ENCODE peak calls at places on chromosomes 6 and 20, in nine cellular contexts. T, H, O, K, C, W, R, N and J are unnamed samples.

GRCh38 chr20:18645851-18646250 is 58.0 kb downstream of the DTD1 start:
- DNase-seq in T (no peak), H (no peak), O (no peak), K (no peak), C (no peak), W (no peak), R (no peak), N (no peak), J (no peak)

GRCh38 chr20:19438488-19438887 is 226.0 kb downstream of the SLC24A3 start:
- DNase-seq in T (no peak), H (no peak), O (no peak), K (no peak), C (no peak), W (no peak), R (no peak), N (no peak), J (no peak)

GRCh38 chr6:110180228-110181008 is at the start of gene CDC40:
- DNase-seq in T (peak), H (peak), O (no peak), K (no peak), C (no peak), W (peak), R (no peak), N (peak), J (no peak)

GRCh38 chr20:35252037-35252461 is 25.6 kb downstream of the MMP24 start:
- DNase-seq in T (no peak), H (no peak), O (no peak), K (no peak), C (no peak), W (no peak), R (no peak), N (no peak), J (no peak)

GRCh38 chr20:13220194-13220856 is 749 bp upstream of the ISM1 start:
- DNase-seq in T (peak), H (no peak), O (peak), K (peak), C (no peak), W (peak), R (peak), N (peak), J (no peak)

GRCh38 chr6:73870907-73871306 is 174.9 kb downstream of the CD109 start:
- DNase-seq in T (no peak), H (no peak), O (no peak), K (peak), C (no peak), W (no peak), R (no peak), N (no peak), J (no peak)

GRCh38 chr6:140909620-140910019 is 1223.1 kb upstream of the GJE1 start:
- DNase-seq in T (no peak), H (no peak), O (no peak), K (no peak), C (no peak), W (no peak), R (peak), N (no peak), J (no peak)

GRCh38 chr6:39321761-39322160 is 741 bp downstream of the KCNK16 start:
- DNase-seq in T (no peak), H (no peak), O (no peak), K (no peak), C (no peak), W (no peak), R (no peak), N (no peak), J (no peak)

GRCh38 chr6:105035299-105035698 is 78.4 kb downstream of the LIN28B start:
- DNase-seq in T (no peak), H (no peak), O (no peak), K (no peak), C (no peak), W (no peak), R (no peak), N (no peak), J (no peak)

GRCh38 chr6:125793280-125793679 is 2.5 kb downstream of the NCOA7 start:
- DNase-seq in T (no peak), H (no peak), O (no peak), K (no peak), C (no peak), W (no peak), R (peak), N (no peak), J (no peak)

GRCh38 chr6:106966671-106967522 is 7.6 kb downstream of the CD24 start:
- DNase-seq in T (no peak), H (no peak), O (no peak), K (no peak), C (no peak), W (no peak), R (no peak), N (no peak), J (no peak)

GRCh38 chr20:5781798-5782750 is 31.9 kb downstream of the SHLD1 start:
- DNase-seq in T (no peak), H (no peak), O (no peak), K (no peak), C (no peak), W (peak), R (no peak), N (peak), J (no peak)

GRCh38 chr6:116876635-116877611 is at the start of gene RFX6:
- DNase-seq in T (no peak), H (no peak), O (no peak), K (no peak), C (no peak), W (no peak), R (no peak), N (peak), J (no peak)

GRCh38 chr20:59221049-59221748 is 57.6 kb downstream of the ZNF831 start:
- DNase-seq in T (no peak), H (no peak), O (no peak), K (peak), C (no peak), W (no peak), R (no peak), N (no peak), J (no peak)

GRCh38 chr6:46484081-46484820 is 7.0 kb downstream of the RCAN2 start:
- DNase-seq in T (no peak), H (no peak), O (no peak), K (no peak), C (no peak), W (no peak), R (no peak), N (no peak), J (no peak)

GRCh38 chr6:4359108-4359710 is 223.8 kb upstream of the ECI2 start:
- DNase-seq in T (no peak), H (no peak), O (no peak), K (no peak), C (no peak), W (no peak), R (peak), N (no peak), J (no peak)

GRCh38 chr20:58714923-58715708 is 22.5 kb downstream of the NPEPL1 start:
- DNase-seq in T (no peak), H (no peak), O (no peak), K (no peak), C (no peak), W (no peak), R (no peak), N (no peak), J (peak)

GRCh38 chr6:168698923-168699322 is 257.9 kb downstream of the SMOC2 start:
- DNase-seq in T (no peak), H (no peak), O (no peak), K (no peak), C (no peak), W (no peak), R (no peak), N (no peak), J (no peak)

GRCh38 chr6:6942826-6943225 is 164.9 kb upstream of the RREB1 start:
- DNase-seq in T (no peak), H (peak), O (no peak), K (no peak), C (no peak), W (peak), R (no peak), N (no peak), J (no peak)

GRCh38 chr6:148203970-148204369 is 138.7 kb upstream of the SASH1 start:
- DNase-seq in T (peak), H (no peak), O (peak), K (no peak), C (no peak), W (no peak), R (no peak), N (no peak), J (no peak)

GRCh38 chr6:147567141-147567805 is 58.8 kb downstream of the SAMD5 start:
- DNase-seq in T (no peak), H (no peak), O (peak), K (peak), C (no peak), W (no peak), R (no peak), N (no peak), J (no peak)

GRCh38 chr20:58852559-58853271 is at the start of gene GNAS:
- DNase-seq in T (peak), H (no peak), O (peak), K (peak), C (no peak), W (no peak), R (peak), N (peak), J (peak)

GRCh38 chr6:2028457-2029038 is 216.9 kb downstream of the GMDS start:
- DNase-seq in T (no peak), H (no peak), O (no peak), K (no peak), C (no peak), W (no peak), R (no peak), N (no peak), J (no peak)

GRCh38 chr20:3193806-3194616 is 10.5 kb downstream of the DDRGK1 start:
- DNase-seq in T (no peak), H (no peak), O (no peak), K (no peak), C (no peak), W (no peak), R (no peak), N (no peak), J (no peak)

GRCh38 chr6:27091661-27092315 is 155.7 kb upstream of the PRSS16 start:
- DNase-seq in T (no peak), H (no peak), O (peak), K (peak), C (peak), W (no peak), R (peak), N (no peak), J (no peak)

GRCh38 chr20:61253264-61253639 is 1.2 kb downstream of the CDH4 start:
- DNase-seq in T (no peak), H (no peak), O (peak), K (no peak), C (no peak), W (no peak), R (no peak), N (peak), J (no peak)

GRCh38 chr6:112571486-112571885 is 224.4 kb downstream of the RFPL4B start:
- DNase-seq in T (no peak), H (peak), O (peak), K (no peak), C (no peak), W (no peak), R (peak), N (no peak), J (no peak)

DNA sequence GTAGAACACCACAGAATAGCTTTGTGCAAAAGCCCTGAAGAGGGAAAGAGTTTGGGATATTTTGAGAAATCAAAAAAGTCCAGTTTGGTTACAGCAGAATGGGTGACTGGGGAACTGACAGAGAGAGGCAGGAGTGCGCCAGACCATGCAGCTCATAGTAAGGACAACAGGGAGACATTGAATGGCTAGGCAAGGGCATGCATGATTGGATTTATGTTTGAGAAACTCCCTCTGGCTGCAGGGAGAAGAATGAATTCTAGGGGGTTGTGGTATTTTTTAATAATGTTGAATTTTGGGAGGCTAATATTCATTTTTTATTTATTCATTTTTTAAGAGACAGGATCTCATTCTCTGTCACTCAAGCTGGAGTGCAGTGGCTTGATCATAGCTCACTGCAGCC is 49.9 kb downstream of the TGM2 start:
- DNase-seq in T (no peak), H (no peak), O (no peak), K (no peak), C (no peak), W (no peak), R (no peak), N (no peak), J (no peak)
- TF ChIP-seq CTCF in T (no peak), H (no peak), O (peak), K (no peak), C (no peak), W (no peak), R (no peak), N (no peak), J (peak)

GRCh38 chr6:28982476-28983266 is 22.4 kb downstream of the ZNF311 start:
- DNase-seq in T (no peak), H (peak), O (peak), K (peak), C (no peak), W (no peak), R (peak), N (no peak), J (no peak)
- TF ChIP-seq CTCF in T (no peak), H (no peak), O (peak), K (no peak), C (no peak), W (no peak), R (peak), N (peak), J (no peak)

GRCh38 chr20:9409352-9409751 is 105.0 kb upstream of the LAMP5 start:
- DNase-seq in T (no peak), H (no peak), O (no peak), K (peak), C (no peak), W (no peak), R (peak), N (no peak), J (no peak)

GRCh38 chr20:9407805-9408421 is 106.5 kb upstream of the LAMP5 start:
- DNase-seq in T (no peak), H (peak), O (peak), K (peak), C (peak), W (peak), R (peak), N (peak), J (peak)

GRCh38 chr20:9411833-9412232 is 102.6 kb upstream of the LAMP5 start:
- DNase-seq in T (no peak), H (no peak), O (no peak), K (no peak), C (no peak), W (no peak), R (no peak), N (no peak), J (no peak)

GRCh38 chr20:9409981-9410380 is 104.4 kb upstream of the LAMP5 start:
- DNase-seq in T (no peak), H (no peak), O (peak), K (peak), C (no peak), W (no peak), R (peak), N (no peak), J (no peak)

DNA sequence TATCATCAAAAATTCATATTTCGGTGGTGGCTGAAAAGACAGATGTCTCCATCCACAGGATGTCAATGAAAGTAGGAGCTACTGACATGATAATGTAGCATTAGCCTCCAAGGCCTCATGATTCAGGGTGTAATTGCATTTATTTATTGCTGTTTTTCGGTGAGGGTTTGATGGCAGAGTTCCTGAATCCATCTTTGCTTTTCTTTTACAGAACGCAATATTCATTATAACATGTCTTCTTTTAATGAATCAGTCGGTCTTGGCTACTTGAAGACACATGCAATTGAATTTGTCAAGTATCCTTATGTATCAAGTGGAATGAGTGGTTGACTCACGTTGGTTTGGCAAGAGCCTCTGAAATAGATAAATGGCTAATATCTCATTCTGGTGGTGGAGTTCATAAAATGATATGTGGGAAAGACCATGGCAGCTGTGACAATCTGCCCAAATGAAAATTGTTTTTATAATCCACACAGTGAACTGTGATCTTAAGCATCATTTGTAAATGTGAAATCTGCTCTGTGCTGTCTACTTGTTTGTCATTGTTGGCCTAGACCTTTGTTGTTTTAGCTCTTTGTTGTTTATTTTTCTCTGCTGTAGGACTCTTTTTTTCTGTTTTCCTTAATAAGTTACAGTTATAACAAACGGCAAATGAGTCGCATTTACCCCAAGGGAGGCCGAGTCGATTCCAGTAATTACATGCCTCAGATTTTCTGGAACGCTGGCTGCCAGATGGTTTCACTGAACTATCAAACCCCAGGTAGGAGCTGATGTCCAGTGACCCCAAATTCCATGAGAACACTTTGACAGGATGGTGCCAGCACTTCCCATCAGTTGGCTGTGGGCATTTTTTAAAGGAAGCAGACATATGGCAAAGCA is 105.7 kb upstream of the LAMP5 start:
- DNase-seq in T (no peak), H (no peak), O (peak), K (peak), C (no peak), W (no peak), R (peak), N (no peak), J (no peak)
- TF ChIP-seq CTCF in T (no peak), H (no peak), O (no peak), K (no peak), C (no peak), W (no peak), R (no peak), N (no peak), J (no peak)

GRCh38 chr6:163637524-163637923 is 223.0 kb downstream of the QKI start:
- DNase-seq in T (no peak), H (no peak), O (no peak), K (no peak), C (no peak), W (no peak), R (no peak), N (no peak), J (no peak)

GRCh38 chr6:163630991-163631390 is 216.5 kb downstream of the QKI start:
- DNase-seq in T (no peak), H (no peak), O (no peak), K (no peak), C (no peak), W (no peak), R (no peak), N (no peak), J (no peak)

GRCh38 chr6:163635731-163636344 is 221.3 kb downstream of the QKI start:
- DNase-seq in T (no peak), H (no peak), O (no peak), K (no peak), C (no peak), W (no peak), R (no peak), N (no peak), J (no peak)

GRCh38 chr6:163635315-163635714 is 220.8 kb downstream of the QKI start:
- DNase-seq in T (no peak), H (no peak), O (no peak), K (no peak), C (no peak), W (no peak), R (no peak), N (no peak), J (no peak)

GRCh38 chr6:163634514-163635171 is 220.1 kb downstream of the QKI start:
- DNase-seq in T (no peak), H (no peak), O (no peak), K (peak), C (no peak), W (peak), R (no peak), N (no peak), J (no peak)
- TF ChIP-seq CTCF in T (no peak), H (no peak), O (no peak), K (no peak), C (no peak), W (no peak), R (no peak), N (peak), J (no peak)

GRCh38 chr20:57436223-57436545 is 45.0 kb downstream of the RBM38 start:
- DNase-seq in T (no peak), H (no peak), O (no peak), K (no peak), C (no peak), W (no peak), R (no peak), N (no peak), J (no peak)

GRCh38 chr20:57435105-57435497 is 43.9 kb downstream of the RBM38 start:
- DNase-seq in T (no peak), H (no peak), O (no peak), K (no peak), C (no peak), W (no peak), R (no peak), N (no peak), J (no peak)

GRCh38 chr20:57434390-57434700 is 43.1 kb downstream of the RBM38 start:
- DNase-seq in T (no peak), H (no peak), O (no peak), K (no peak), C (no peak), W (no peak), R (no peak), N (no peak), J (no peak)

GRCh38 chr20:57437267-57437666 is 46.1 kb downstream of the RBM38 start:
- DNase-seq in T (no peak), H (no peak), O (no peak), K (no peak), C (no peak), W (no peak), R (no peak), N (no peak), J (no peak)

DNA sequence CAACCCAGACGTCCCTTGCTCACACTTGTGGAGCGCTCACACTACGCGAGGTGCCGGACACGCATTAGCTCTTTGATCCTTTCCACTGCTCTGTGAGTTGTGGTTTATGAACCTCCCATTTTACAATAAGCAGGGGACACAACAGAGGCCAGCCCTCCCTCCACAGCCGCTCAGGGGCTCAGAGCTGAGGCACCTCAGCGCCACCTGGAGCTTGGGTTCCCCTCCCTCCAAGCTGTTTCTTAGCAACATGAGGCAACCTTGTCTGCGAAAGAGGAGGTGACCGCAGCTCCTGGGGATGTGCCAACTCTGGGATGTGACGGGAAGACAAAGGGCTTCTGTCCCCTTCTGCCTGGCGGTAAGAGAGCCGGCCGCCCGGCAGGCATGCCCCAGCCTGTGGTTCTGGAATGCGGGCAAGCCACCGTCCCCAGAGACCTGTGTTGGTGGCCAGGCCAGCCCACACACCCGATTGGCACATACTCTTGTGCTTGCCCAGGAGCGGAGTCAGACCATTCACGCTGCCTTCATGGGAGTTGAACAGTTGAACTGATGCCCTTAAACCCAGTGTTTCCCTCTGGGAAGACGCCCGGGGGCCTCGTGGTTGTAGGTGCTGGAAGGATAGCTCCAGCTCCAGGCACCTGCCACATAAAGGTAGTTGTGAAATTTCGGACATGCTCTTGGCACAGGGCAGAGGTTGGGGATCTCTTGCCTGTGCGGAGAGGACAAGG is 44.5 kb downstream of the RBM38 start:
- DNase-seq in T (peak), H (no peak), O (no peak), K (peak), C (no peak), W (peak), R (no peak), N (no peak), J (no peak)
- TF ChIP-seq CTCF in T (no peak), H (no peak), O (no peak), K (peak), C (no peak), W (no peak), R (no peak), N (no peak), J (no peak)